ENCODE peak calls at places on chromosomes 13 and 19, in ten cellular contexts. G is GM20000; C is AG10803; V is HCT116; A is CD4-positive, alpha-beta T cell; M is cardiac fibroblast; L is left ventricle myocardium inferior; D is GM10248; W is B cell; Z is heart left ventricle. F is an unnamed sample.

GRCh38 chr19:50300814-50301606 is 28.2 kb downstream of the KCNC3 start:
- DNase-seq in G (no peak), C (peak), V (peak), A (no peak), M (peak), L (no peak), D (no peak), W (no peak), Z (no peak), F (no peak)

GRCh38 chr13:67258482-67258881 is 28.3 kb upstream of the PCDH9 start:
- DNase-seq in G (no peak), C (no peak), V (no peak), A (no peak), M (peak), L (no peak), D (no peak), W (no peak), Z (no peak), F (no peak)

GRCh38 chr19:12664406-12665280 is 1.9 kb downstream of the MAN2B1 start:
- DNase-seq in G (no peak), C (no peak), V (no peak), A (no peak), M (peak), L (no peak), D (no peak), W (no peak), Z (no peak), F (no peak)

GRCh38 chr13:59743195-59743594 is 420.5 kb downstream of the DIAPH3 start:
- DNase-seq in G (no peak), C (no peak), V (no peak), A (no peak), M (no peak), L (no peak), D (no peak), W (no peak), Z (no peak), F (no peak)

GRCh38 chr13:98972627-98973026 is 5.2 kb downstream of the DOCK9 start:
- DNase-seq in G (no peak), C (peak), V (peak), A (no peak), M (peak), L (no peak), D (no peak), W (no peak), Z (no peak), F (no peak)

GRCh38 chr19:54035215-54036178 is 28.2 kb downstream of the VSTM1 start:
- DNase-seq in G (no peak), C (peak), V (no peak), A (no peak), M (peak), L (no peak), D (no peak), W (no peak), Z (no peak), F (no peak)

GRCh38 chr13:55948175-55948574 is 1192.5 kb upstream of the PRR20A start:
- DNase-seq in G (no peak), C (no peak), V (no peak), A (no peak), M (no peak), L (no peak), D (no peak), W (no peak), Z (no peak), F (no peak)

GRCh38 chr19:15161028-15161984 is 39.5 kb downstream of the NOTCH3 start:
- DNase-seq in G (peak), C (peak), V (peak), A (no peak), M (peak), L (no peak), D (peak), W (no peak), Z (no peak), F (no peak)

GRCh38 chr13:110942248-110942981 is 27.5 kb upstream of the ANKRD10 start:
- DNase-seq in G (no peak), C (no peak), V (no peak), A (no peak), M (peak), L (no peak), D (no peak), W (no peak), Z (no peak), F (no peak)

GRCh38 chr13:90613076-90613795 is 734.3 kb upstream of the MIR17HG start:
- DNase-seq in G (no peak), C (no peak), V (no peak), A (no peak), M (no peak), L (no peak), D (no peak), W (no peak), Z (no peak), F (no peak)

GRCh38 chr19:19618384-19619051 is at the start of gene PBX4:
- DNase-seq in G (peak), C (peak), V (peak), A (peak), M (peak), L (peak), D (peak), W (peak), Z (peak), F (peak)

GRCh38 chr13:113066746-113067145 is 38.8 kb upstream of the F7 start:
- DNase-seq in G (no peak), C (no peak), V (no peak), A (no peak), M (no peak), L (no peak), D (no peak), W (no peak), Z (no peak), F (no peak)

GRCh38 chr13:73936001-73936400 is 198.2 kb downstream of the KLF12 start:
- DNase-seq in G (no peak), C (peak), V (no peak), A (no peak), M (peak), L (no peak), D (no peak), W (no peak), Z (no peak), F (no peak)
- TF ChIP-seq CTCF in G (no peak), C (no peak), V (no peak), A (no peak), M (no peak), L (no peak), D (no peak), W (no peak), Z (no peak), F (no peak)

GRCh38 chr13:43786766-43787517 is at the start of gene ENOX1:
- DNase-seq in G (peak), C (peak), V (peak), A (no peak), M (peak), L (peak), D (peak), W (no peak), Z (peak), F (peak)
- TF ChIP-seq CTCF in G (no peak), C (no peak), V (no peak), A (no peak), M (peak), L (peak), D (peak), W (no peak), Z (peak), F (no peak)

DNA sequence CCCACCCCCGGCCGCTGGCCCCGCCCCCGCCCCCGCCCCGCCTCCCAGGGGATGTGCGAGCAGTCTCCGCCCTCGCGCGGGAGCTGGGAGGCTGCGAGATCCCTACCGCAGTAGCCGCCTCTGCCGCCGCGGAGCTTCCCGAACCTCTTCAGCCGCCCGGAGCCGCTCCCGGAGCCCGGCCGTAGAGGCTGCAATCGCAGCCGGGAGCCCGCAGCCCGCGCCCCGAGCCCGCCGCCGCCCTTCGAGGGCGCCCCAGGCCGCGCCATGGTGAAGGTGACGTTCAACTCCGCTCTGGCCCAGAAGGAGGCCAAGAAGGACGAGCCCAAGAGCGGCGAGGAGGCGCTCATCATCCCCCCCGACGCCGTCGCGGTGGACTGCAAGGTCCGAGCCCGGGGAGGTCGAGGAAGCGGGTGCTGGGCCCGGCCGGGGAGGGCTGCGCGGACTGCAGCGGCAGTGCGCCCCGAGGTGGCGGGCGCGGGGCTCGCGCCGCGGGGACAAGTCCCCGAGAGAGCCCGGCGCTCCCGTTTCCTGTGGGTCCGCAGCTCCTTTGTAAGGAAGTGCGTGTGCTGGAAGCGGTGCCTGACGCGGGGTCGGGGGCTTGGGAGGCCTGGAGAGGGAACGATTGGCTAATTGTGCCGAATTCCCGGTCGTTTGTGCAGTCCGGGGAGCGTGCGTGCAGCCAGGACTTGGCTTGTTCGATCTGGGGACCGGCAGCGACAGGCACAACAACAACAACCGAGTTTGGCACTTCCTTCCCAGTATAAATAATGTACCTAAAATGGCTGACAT is at the start of gene ITM2B:
- DNase-seq in G (peak), C (peak), V (peak), A (peak), M (peak), L (peak), D (peak), W (peak), Z (peak), F (peak)
- TF ChIP-seq CTCF in G (peak), C (peak), V (peak), A (peak), M (peak), L (peak), D (peak), W (peak), Z (peak), F (no peak)

GRCh38 chr13:95462801-95463200 is 89.7 kb upstream of the CLDN10 start:
- DNase-seq in G (no peak), C (no peak), V (no peak), A (no peak), M (no peak), L (no peak), D (no peak), W (no peak), Z (no peak), F (no peak)
- TF ChIP-seq CTCF in G (no peak), C (no peak), V (no peak), A (no peak), M (no peak), L (no peak), D (no peak), W (no peak), Z (no peak), F (no peak)

GRCh38 chr19:43229315-43229714 is 23.9 kb upstream of the PSG4 start:
- DNase-seq in G (no peak), C (peak), V (peak), A (no peak), M (peak), L (no peak), D (no peak), W (no peak), Z (no peak), F (no peak)
- TF ChIP-seq CTCF in G (no peak), C (peak), V (peak), A (no peak), M (peak), L (peak), D (no peak), W (no peak), Z (no peak), F (no peak)

DNA sequence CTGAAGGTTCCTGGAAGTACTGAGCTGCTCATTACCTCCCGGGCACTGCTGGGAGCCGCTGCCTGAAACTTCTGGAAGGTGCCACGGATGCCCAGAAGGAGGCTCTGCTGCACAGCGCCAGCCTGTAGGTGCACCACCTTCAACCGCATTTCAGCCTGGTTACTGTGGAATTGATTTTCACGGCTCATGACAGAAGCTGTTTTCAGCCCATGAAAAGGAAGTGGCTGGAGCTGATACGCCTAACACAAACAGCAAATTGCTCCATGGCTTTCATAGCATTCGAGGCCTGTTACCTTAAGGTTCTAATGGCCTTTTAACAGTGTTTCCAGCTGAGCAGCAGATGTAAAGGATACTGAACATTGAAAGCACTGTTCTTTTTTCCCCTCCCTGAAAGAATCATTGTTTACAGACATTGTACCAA is 22.0 kb downstream of the GPC6 start:
- DNase-seq in G (no peak), C (no peak), V (no peak), A (no peak), M (no peak), L (no peak), D (no peak), W (no peak), Z (no peak), F (no peak)
- TF ChIP-seq CTCF in G (no peak), C (no peak), V (no peak), A (no peak), M (peak), L (no peak), D (no peak), W (no peak), Z (no peak), F (no peak)